ENCODE peak calls at places on chromosome 14, in nine cellular contexts. U, Q, V, E, R, G, K, P and X are unnamed samples.
A peak's percentile ranks its signal among the peaks of the same experiment; 100 is the strongest.

GRCh38 chr14:96206461-96206860 is 1.8 kb downstream of the BDKRB2 start:
- DNase-seq in P (no peak), G (no peak), R (no peak), V (no peak), K (no peak), E (no peak), Q (no peak), U (no peak), X (no peak)

GRCh38 chr14:103695331-103696026 is 19.8 kb downstream of the XRCC3 start:
- DNase-seq in K (no peak), G (no peak), U (no peak), Q (no peak), V (no peak), E (no peak), P (no peak), R (peak; percentile 26), X (no peak)

GRCh38 chr14:79971330-79971729 is 240.0 kb downstream of the DIO2 start:
- DNase-seq in Q (no peak), G (no peak), U (peak; percentile 70), E (peak; percentile 44), V (no peak), P (no peak), R (no peak), K (no peak), X (no peak)

GRCh38 chr14:22202313-22202712 is 386.7 kb downstream of the DAD1 start:
- DNase-seq in V (no peak), K (no peak), E (no peak), G (no peak), R (no peak), P (no peak), Q (no peak), U (no peak), X (no peak)

GRCh38 chr14:93744876-93745275 is 43.4 kb downstream of the PRIMA1 start:
- DNase-seq in Q (no peak), K (no peak), P (no peak), G (no peak), V (no peak), U (no peak), E (no peak), R (no peak), X (no peak)

GRCh38 chr14:50371546-50371945 is 25.1 kb downstream of the CDKL1 start:
- DNase-seq in G (no peak), K (no peak), U (no peak), P (no peak), E (no peak), R (no peak), Q (no peak), V (no peak), X (no peak)

GRCh38 chr14:72781476-72782181 is 112.3 kb downstream of the DPF3 start:
- DNase-seq in E (no peak), Q (no peak), R (no peak), U (no peak), V (no peak), P (peak; percentile 53), K (peak; percentile 59), G (no peak), X (no peak)

GRCh38 chr14:70020350-70021170 is 141.3 kb downstream of the SMOC1 start:
- DNase-seq in K (peak; percentile 62), V (no peak), G (no peak), P (no peak), Q (no peak), U (no peak), E (no peak), R (no peak), X (no peak)

GRCh38 chr14:27528328-27528727 is 930.5 kb upstream of the NOVA1 start:
- DNase-seq in V (no peak), K (peak; percentile 50), Q (no peak), G (no peak), P (peak; percentile 35), U (no peak), R (no peak), E (no peak), X (no peak)

GRCh38 chr14:35201066-35201465 is 78.7 kb downstream of the PRORP start:
- DNase-seq in Q (no peak), R (no peak), U (no peak), V (no peak), K (no peak), E (no peak), P (no peak), G (no peak), X (no peak)

GRCh38 chr14:93965287-93965821 is 11.0 kb downstream of the ASB2 start:
- DNase-seq in P (peak; percentile 65), R (no peak), K (no peak), Q (no peak), G (no peak), E (no peak), U (peak; percentile 97), V (no peak), X (no peak)

GRCh38 chr14:74547331-74547927 is 53.9 kb downstream of the ISCA2 start:
- DNase-seq in U (no peak), K (no peak), P (no peak), R (no peak), V (no peak), Q (no peak), E (no peak), G (no peak), X (no peak)

GRCh38 chr14:20501346-20501745 is 4.0 kb upstream of the RNASE10 start:
- DNase-seq in G (no peak), E (no peak), P (peak; percentile 26), U (no peak), Q (no peak), V (no peak), R (no peak), K (peak; percentile 45), X (no peak)

DNA sequence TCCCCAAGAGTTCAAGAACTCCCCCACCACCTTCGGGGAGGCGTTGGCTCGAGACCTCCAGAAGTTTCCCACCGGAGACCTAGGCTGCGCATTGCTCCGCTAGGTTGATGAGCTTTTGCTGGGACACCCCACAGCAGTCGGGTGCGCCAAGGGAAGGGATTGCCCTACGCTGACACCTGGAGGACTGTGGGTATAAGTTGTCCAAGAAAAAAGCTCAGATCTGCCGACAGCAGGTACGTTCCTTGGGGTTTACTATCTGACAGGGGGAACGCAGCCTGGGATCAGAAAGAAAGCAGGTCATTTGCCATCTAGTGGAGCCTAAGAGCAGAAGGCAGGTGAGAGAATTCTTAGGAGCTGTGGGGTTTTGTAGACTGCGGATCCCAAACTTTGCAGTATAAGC is 98.8 kb downstream of the FRMD6 start:
- DNase-seq in U (no peak), K (no peak), P (no peak), R (no peak), G (no peak), E (no peak), Q (no peak), V (no peak), X (no peak)
- TF ChIP-seq CTCF in U (no peak), K (no peak), P (no peak), R (no peak), G (no peak), E (no peak), Q (no peak), V (no peak), X (no peak)

GRCh38 chr14:64208261-64208660 is 85.9 kb downstream of the ESR2 start:
- DNase-seq in U (no peak), K (no peak), V (no peak), G (no peak), E (no peak), P (no peak), R (no peak), Q (no peak), X (no peak)
- TF ChIP-seq CTCF in U (no peak), K (no peak), V (no peak), G (no peak), E (no peak), P (no peak), R (no peak), Q (no peak), X (no peak)

DNA sequence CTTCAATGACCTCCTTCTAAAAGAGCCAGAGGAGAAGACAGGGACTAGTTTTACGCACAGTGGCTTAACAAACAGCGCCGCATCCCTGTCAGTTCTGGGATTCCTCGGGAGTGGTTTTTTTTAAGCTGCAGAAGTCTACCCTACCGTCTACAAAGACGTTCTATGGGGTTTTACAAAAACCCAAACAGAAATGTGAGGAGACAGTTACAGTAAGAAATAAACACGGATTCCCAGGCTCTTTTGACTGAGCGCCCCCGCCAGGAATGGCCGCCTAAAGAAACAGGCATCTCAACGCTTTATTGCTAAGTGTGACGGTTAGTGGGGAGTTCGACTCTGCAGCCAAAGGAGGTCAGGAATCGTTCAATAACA is 484 bp downstream of the ALKBH1 start:
- DNase-seq in Q (no peak), U (no peak), E (peak; percentile 16), R (no peak), V (no peak), G (peak; percentile 46), P (peak; percentile 51), K (peak; percentile 49), X (no peak)
- TF ChIP-seq CTCF in Q (peak; percentile 52), U (peak; percentile 66), E (peak; percentile 36), R (peak; percentile 20), V (peak; percentile 23), G (peak; percentile 61), P (peak; percentile 36), K (no peak), X (peak; percentile 57)

GRCh38 chr14:88380405-88380804 is 5.1 kb upstream of the SPATA7 start:
- DNase-seq in U (no peak), G (no peak), V (no peak), P (peak; percentile 40), K (no peak), Q (no peak), R (no peak), E (no peak), X (no peak)
- TF ChIP-seq CTCF in U (no peak), G (no peak), V (peak; percentile 19), P (peak; percentile 16), K (peak; percentile 1), Q (peak; percentile 48), R (no peak), E (no peak), X (peak; percentile 43)

GRCh38 chr14:64937821-64938193 is 4.7 kb downstream of the GPX2 start:
- DNase-seq in Q (no peak), U (no peak), K (peak; percentile 16), G (no peak), R (no peak), P (peak; percentile 37), V (no peak), E (no peak), X (no peak)
- TF ChIP-seq CTCF in Q (peak; percentile 42), U (peak; percentile 41), K (no peak), G (no peak), R (peak; percentile 20), P (peak; percentile 12), V (no peak), E (no peak), X (peak; percentile 33)

GRCh38 chr14:24426912-24427536 is 2.4 kb downstream of the CBLN3 start:
- DNase-seq in V (no peak), R (no peak), Q (no peak), G (no peak), K (no peak), U (no peak), E (no peak), P (no peak), X (no peak)
- TF ChIP-seq CTCF in V (no peak), R (no peak), Q (no peak), G (no peak), K (no peak), U (no peak), E (no peak), P (no peak), X (no peak)

GRCh38 chr14:48747683-48748082 is 838.5 kb downstream of the RPS29 start:
- DNase-seq in U (no peak), G (no peak), Q (no peak), R (no peak), E (no peak), K (no peak), P (no peak), V (no peak), X (no peak)

GRCh38 chr14:48748151-48748550 is 838.0 kb downstream of the RPS29 start:
- DNase-seq in V (no peak), R (no peak), K (no peak), G (no peak), Q (no peak), E (no peak), P (no peak), U (no peak), X (no peak)

GRCh38 chr14:48744202-48744601 is 842.0 kb downstream of the RPS29 start:
- DNase-seq in P (no peak), K (no peak), R (no peak), E (no peak), G (no peak), V (no peak), Q (no peak), U (no peak), X (no peak)
- TF ChIP-seq CTCF in P (no peak), K (no peak), R (no peak), E (no peak), G (no peak), V (no peak), Q (no peak), U (no peak), X (no peak)